ENCODE peak calls at places on chromosomes 4 and X, in five cellular contexts. One of them, this sample, is unnamed.

GRCh38 chrX:153580700-153581386 is 18.1 kb downstream of the CCNQ start:
- DNase-seq in AG09319: no peak
- DNase-seq in naive thymus-derived CD8-positive, alpha-beta T cell: no peak
- DNase-seq in activated naive CD8-positive, alpha-beta T cell treated with anti-CD3 and anti-CD28 coated beads for 36 hours: no peak
- DNase-seq in T1000: no peak
- DNase-seq in this sample: no peak

GRCh38 chr4:8608714-8609391 is 16.3 kb downstream of the CPZ start:
- DNase-seq in AG09319: no peak
- DNase-seq in naive thymus-derived CD8-positive, alpha-beta T cell: no peak
- DNase-seq in activated naive CD8-positive, alpha-beta T cell treated with anti-CD3 and anti-CD28 coated beads for 36 hours: no peak
- DNase-seq in T1000: no peak
- DNase-seq in this sample: no peak

GRCh38 chr4:140943486-140943885 is 187.3 kb upstream of the TBC1D9 start:
- DNase-seq in AG09319: no peak
- DNase-seq in naive thymus-derived CD8-positive, alpha-beta T cell: no peak
- DNase-seq in activated naive CD8-positive, alpha-beta T cell treated with anti-CD3 and anti-CD28 coated beads for 36 hours: no peak
- DNase-seq in T1000: no peak
- DNase-seq in this sample: no peak

GRCh38 chr4:169070071-169070894 is 60.2 kb upstream of the CBR4 start:
- DNase-seq in AG09319: peak
- DNase-seq in naive thymus-derived CD8-positive, alpha-beta T cell: no peak
- DNase-seq in activated naive CD8-positive, alpha-beta T cell treated with anti-CD3 and anti-CD28 coated beads for 36 hours: no peak
- DNase-seq in T1000: peak
- DNase-seq in this sample: no peak

GRCh38 chrX:115553171-115553570 is 7.8 kb upstream of the PLS3 start:
- DNase-seq in AG09319: no peak
- DNase-seq in naive thymus-derived CD8-positive, alpha-beta T cell: no peak
- DNase-seq in activated naive CD8-positive, alpha-beta T cell treated with anti-CD3 and anti-CD28 coated beads for 36 hours: no peak
- DNase-seq in T1000: no peak
- DNase-seq in this sample: no peak

GRCh38 chr4:186192068-186192751 is 843 bp downstream of the CYP4V2 start:
- DNase-seq in AG09319: no peak
- DNase-seq in naive thymus-derived CD8-positive, alpha-beta T cell: no peak
- DNase-seq in activated naive CD8-positive, alpha-beta T cell treated with anti-CD3 and anti-CD28 coated beads for 36 hours: no peak
- DNase-seq in T1000: no peak
- DNase-seq in this sample: no peak

GRCh38 chr4:8403173-8403753 is 37.3 kb downstream of the ACOX3 start:
- DNase-seq in AG09319: peak
- DNase-seq in naive thymus-derived CD8-positive, alpha-beta T cell: peak
- DNase-seq in activated naive CD8-positive, alpha-beta T cell treated with anti-CD3 and anti-CD28 coated beads for 36 hours: peak
- DNase-seq in T1000: peak
- DNase-seq in this sample: peak

GRCh38 chr4:6349896-6350295 is 80.2 kb downstream of the WFS1 start:
- DNase-seq in AG09319: no peak
- DNase-seq in naive thymus-derived CD8-positive, alpha-beta T cell: no peak
- DNase-seq in activated naive CD8-positive, alpha-beta T cell treated with anti-CD3 and anti-CD28 coated beads for 36 hours: no peak
- DNase-seq in T1000: no peak
- DNase-seq in this sample: no peak

GRCh38 chr4:20418865-20419451 is 167.3 kb downstream of the SLIT2 start:
- DNase-seq in AG09319: peak
- DNase-seq in naive thymus-derived CD8-positive, alpha-beta T cell: no peak
- DNase-seq in activated naive CD8-positive, alpha-beta T cell treated with anti-CD3 and anti-CD28 coated beads for 36 hours: no peak
- DNase-seq in T1000: no peak
- DNase-seq in this sample: peak

GRCh38 chrX:71652405-71652804 is 14.9 kb upstream of the LOC101059915 start:
- DNase-seq in AG09319: peak
- DNase-seq in naive thymus-derived CD8-positive, alpha-beta T cell: peak
- DNase-seq in activated naive CD8-positive, alpha-beta T cell treated with anti-CD3 and anti-CD28 coated beads for 36 hours: peak
- DNase-seq in T1000: no peak
- DNase-seq in this sample: peak

GRCh38 chrX:8921615-8922014 is 112.3 kb downstream of the FAM9B start:
- DNase-seq in AG09319: no peak
- DNase-seq in naive thymus-derived CD8-positive, alpha-beta T cell: no peak
- DNase-seq in activated naive CD8-positive, alpha-beta T cell treated with anti-CD3 and anti-CD28 coated beads for 36 hours: no peak
- DNase-seq in T1000: no peak
- DNase-seq in this sample: no peak

GRCh38 chr4:170005472-170005871 is 20.7 kb downstream of the MFAP3L start:
- DNase-seq in AG09319: no peak
- DNase-seq in naive thymus-derived CD8-positive, alpha-beta T cell: no peak
- DNase-seq in activated naive CD8-positive, alpha-beta T cell treated with anti-CD3 and anti-CD28 coated beads for 36 hours: no peak
- DNase-seq in T1000: no peak
- DNase-seq in this sample: no peak

GRCh38 chr4:65046496-65047101 is 623.7 kb downstream of the EPHA5 start:
- DNase-seq in AG09319: no peak
- DNase-seq in naive thymus-derived CD8-positive, alpha-beta T cell: no peak
- DNase-seq in activated naive CD8-positive, alpha-beta T cell treated with anti-CD3 and anti-CD28 coated beads for 36 hours: no peak
- DNase-seq in T1000: peak
- DNase-seq in this sample: no peak

GRCh38 chr4:142434519-142435224 is 411.4 kb downstream of the INPP4B start:
- DNase-seq in AG09319: no peak
- DNase-seq in naive thymus-derived CD8-positive, alpha-beta T cell: no peak
- DNase-seq in activated naive CD8-positive, alpha-beta T cell treated with anti-CD3 and anti-CD28 coated beads for 36 hours: no peak
- DNase-seq in T1000: no peak
- DNase-seq in this sample: no peak

GRCh38 chr4:478373-478772 is 20.6 kb downstream of the ZNF721 start:
- DNase-seq in AG09319: no peak
- DNase-seq in naive thymus-derived CD8-positive, alpha-beta T cell: no peak
- DNase-seq in activated naive CD8-positive, alpha-beta T cell treated with anti-CD3 and anti-CD28 coated beads for 36 hours: no peak
- DNase-seq in T1000: no peak
- DNase-seq in this sample: no peak

GRCh38 chrX:103783971-103784370 is 7.3 kb downstream of the PLP1 start:
- DNase-seq in AG09319: no peak
- DNase-seq in naive thymus-derived CD8-positive, alpha-beta T cell: no peak
- DNase-seq in activated naive CD8-positive, alpha-beta T cell treated with anti-CD3 and anti-CD28 coated beads for 36 hours: no peak
- DNase-seq in T1000: no peak
- DNase-seq in this sample: no peak

GRCh38 chr4:93780080-93780479 is 48.5 kb upstream of the ATOH1 start:
- DNase-seq in AG09319: no peak
- DNase-seq in naive thymus-derived CD8-positive, alpha-beta T cell: no peak
- DNase-seq in activated naive CD8-positive, alpha-beta T cell treated with anti-CD3 and anti-CD28 coated beads for 36 hours: no peak
- DNase-seq in T1000: no peak
- DNase-seq in this sample: no peak

GRCh38 chr4:48342559-48342878 is 1.2 kb downstream of the SLAIN2 start:
- DNase-seq in AG09319: no peak
- DNase-seq in naive thymus-derived CD8-positive, alpha-beta T cell: no peak
- DNase-seq in activated naive CD8-positive, alpha-beta T cell treated with anti-CD3 and anti-CD28 coated beads for 36 hours: no peak
- DNase-seq in T1000: no peak
- DNase-seq in this sample: no peak

GRCh38 chr4:55498051-55498450 is 48.7 kb downstream of the CLOCK start:
- DNase-seq in AG09319: no peak
- DNase-seq in naive thymus-derived CD8-positive, alpha-beta T cell: no peak
- DNase-seq in activated naive CD8-positive, alpha-beta T cell treated with anti-CD3 and anti-CD28 coated beads for 36 hours: no peak
- DNase-seq in T1000: no peak
- DNase-seq in this sample: no peak

GRCh38 chr4:175306436-175306835 is 388.3 kb downstream of the ADAM29 start:
- DNase-seq in AG09319: no peak
- DNase-seq in naive thymus-derived CD8-positive, alpha-beta T cell: no peak
- DNase-seq in activated naive CD8-positive, alpha-beta T cell treated with anti-CD3 and anti-CD28 coated beads for 36 hours: no peak
- DNase-seq in T1000: no peak
- DNase-seq in this sample: no peak

GRCh38 chr4:149793459-149793858 is 22.2 kb downstream of the IQCM start:
- DNase-seq in AG09319: no peak
- DNase-seq in naive thymus-derived CD8-positive, alpha-beta T cell: no peak
- DNase-seq in activated naive CD8-positive, alpha-beta T cell treated with anti-CD3 and anti-CD28 coated beads for 36 hours: no peak
- DNase-seq in T1000: no peak
- DNase-seq in this sample: no peak

GRCh38 chr4:1208266-1208961 is 36.0 kb upstream of the SPON2 start:
- DNase-seq in AG09319: no peak
- DNase-seq in naive thymus-derived CD8-positive, alpha-beta T cell: no peak
- DNase-seq in activated naive CD8-positive, alpha-beta T cell treated with anti-CD3 and anti-CD28 coated beads for 36 hours: no peak
- DNase-seq in T1000: no peak
- DNase-seq in this sample: no peak

This sample was measured in GM13976.